ENCODE peak calls at places on chromosomes 3 and 15, in five cellular contexts. Y, N, O, F and T are unnamed samples.

GRCh38 chr3:62241279-62241678 is 132.1 kb downstream of the FEZF2 start:
- DNase-seq in O (no peak), Y (no peak), F (no peak), N (no peak), T (peak; percentile 65)

GRCh38 chr3:15060029-15060428 is 5.1 kb downstream of the MRPS25 start:
- DNase-seq in Y (no peak), N (no peak), F (no peak), O (no peak), T (no peak)

GRCh38 chr3:177934001-177934891 is 602.0 kb upstream of the KCNMB2 start:
- DNase-seq in N (no peak), O (no peak), Y (no peak), F (no peak), T (peak; percentile 8)

GRCh38 chr15:57405133-57405532 is 28.8 kb downstream of the CGNL1 start:
- DNase-seq in Y (no peak), F (no peak), O (no peak), N (no peak), T (no peak)

GRCh38 chr3:40690696-40691597 is 166.2 kb downstream of the ZNF621 start:
- DNase-seq in N (peak; percentile 36), Y (no peak), O (no peak), F (no peak), T (no peak)

GRCh38 chr3:64388886-64389285 is 163.6 kb upstream of the PRICKLE2 start:
- DNase-seq in Y (no peak), N (no peak), O (no peak), F (no peak), T (no peak)

GRCh38 chr3:82607391-82607790 is 845.9 kb upstream of the GBE1 start:
- DNase-seq in O (no peak), N (no peak), Y (no peak), F (no peak), T (no peak)

GRCh38 chr3:160707187-160707789 is 30.3 kb downstream of the ARL14 start:
- DNase-seq in O (peak; percentile 28), Y (peak; percentile 73), F (no peak), N (peak; percentile 89), T (peak; percentile 54)

GRCh38 chr3:188262913-188263683 is 109.1 kb downstream of the LPP start:
- DNase-seq in Y (no peak), O (peak; percentile 84), N (peak; percentile 91), F (no peak), T (no peak)

GRCh38 chr3:151772825-151773480 is 39.2 kb downstream of the AADACL2 start:
- DNase-seq in N (no peak), Y (no peak), O (no peak), F (no peak), T (no peak)

GRCh38 chr15:66252411-66253295 is 897 bp downstream of the MEGF11 start:
- DNase-seq in Y (peak; percentile 87), O (peak; percentile 81), F (peak; percentile 75), N (peak; percentile 20), T (peak; percentile 85)

GRCh38 chr3:131794766-131795381 is 239.9 kb downstream of the CPNE4 start:
- DNase-seq in N (peak; percentile 55), F (peak; percentile 37), O (peak; percentile 48), Y (peak; percentile 66), T (peak; percentile 57)

GRCh38 chr15:26442680-26443079 is 330.2 kb downstream of the GABRB3 start:
- DNase-seq in Y (no peak), F (no peak), O (no peak), N (no peak), T (no peak)

GRCh38 chr3:101077361-101078011 is 84.3 kb upstream of the ABI3BP start:
- DNase-seq in O (no peak), Y (no peak), F (no peak), N (peak; percentile 24), T (no peak)

GRCh38 chr15:64501396-64501716 is 41.0 kb downstream of the ZNF609 start:
- DNase-seq in F (no peak), N (no peak), Y (no peak), O (no peak), T (peak; percentile 16)

GRCh38 chr15:63981596-63982320 is 64.5 kb downstream of the DAPK2 start:
- DNase-seq in Y (no peak), O (peak; percentile 88), N (no peak), F (no peak), T (no peak)